ENCODE peak calls at places on chromosomes 5 and 9, in six cellular contexts. J is stimulated activated CD4-positive, alpha-beta T cell treated with anti-CD3 and anti-CD28 coated beads, Interleukin-4, amount 100 ng/mL, for 24 hours; R is A549; U is mesenteric fat pad; V is activated naive CD8-positive, alpha-beta T cell treated with anti-CD3 and anti-CD28 coated beads for 36 hours; C is progenitor cell of endocrine pancreas. A is an unnamed sample.

GRCh38 chr5:69167488-69167845 is 517 bp downstream of the CCNB1 start:
- DNase-seq in J (no peak), R (no peak), U (no peak), V (no peak), C (no peak), A (peak; percentile 28)

GRCh38 chr5:174453690-174454089 is 270.7 kb upstream of the MSX2 start:
- DNase-seq in J (no peak), R (no peak), U (no peak), V (no peak), C (no peak), A (peak; percentile 35)

GRCh38 chr5:96120120-96120519 is 158.5 kb upstream of the ELL2 start:
- DNase-seq in J (no peak), R (no peak), U (no peak), V (no peak), C (no peak), A (no peak)

GRCh38 chr9:19049872-19050636 is 827 bp downstream of the RRAGA start:
- DNase-seq in J (no peak), R (no peak), U (no peak), V (no peak), C (no peak), A (peak; percentile 44)

GRCh38 chr5:76489877-76490688 is 87.0 kb downstream of the IQGAP2 start:
- DNase-seq in J (no peak), R (no peak), U (no peak), V (no peak), C (no peak), A (no peak)

GRCh38 chr9:126294331-126295081 is 32.1 kb upstream of the MVB12B start:
- DNase-seq in J (no peak), R (no peak), U (no peak), V (no peak), C (no peak), A (no peak)

GRCh38 chr5:116084891-116085715 is at the start of gene COMMD10:
- DNase-seq in J (peak; percentile 78), R (peak; percentile 87), U (peak; percentile 94), V (peak; percentile 82), C (peak; percentile 65), A (peak; percentile 71)

GRCh38 chr5:5628866-5629265 is 206.4 kb downstream of the ICE1 start:
- DNase-seq in J (no peak), R (no peak), U (no peak), V (no peak), C (no peak), A (no peak)

GRCh38 chr9:94928696-94929372 is 202.3 kb downstream of the AOPEP start:
- DNase-seq in J (no peak), R (no peak), U (no peak), V (no peak), C (no peak), A (no peak)

GRCh38 chr5:33837301-33837700 is 54.5 kb downstream of the ADAMTS12 start:
- DNase-seq in J (no peak), R (no peak), U (no peak), V (no peak), C (no peak), A (no peak)